ENCODE peak calls at places on chromosomes 12 and 14, in eight cellular contexts. U is erythroblast, J is sigmoid colon, S is right lobe of liver, Z is HCT116, W is A549, A is suprapubic skin, C is breast epithelium. I is an unnamed sample.

GRCh38 chr14:92515510-92516343 is 2.1 kb downstream of the RIN3 start:
- DNase-seq in W (no peak), Z (no peak), J (peak; percentile 56), S (no peak), A (no peak), U (no peak), C (no peak), I (no peak)

GRCh38 chr14:106875503-106875902 is 1349.1 kb downstream of the TMEM121 start:
- DNase-seq in J (no peak), S (no peak), U (peak; percentile 2), C (no peak), A (no peak), W (no peak), Z (no peak), I (no peak)

GRCh38 chr14:51093371-51094281 is 1.3 kb downstream of the TRIM9 start:
- DNase-seq in C (no peak), S (peak; percentile 57), W (peak; percentile 74), U (peak; percentile 4), Z (no peak), A (no peak), J (peak; percentile 70), I (no peak)

GRCh38 chr14:69038449-69039286 is 59.6 kb upstream of the ACTN1 start:
- DNase-seq in Z (no peak), C (no peak), A (no peak), U (peak; percentile 34), W (peak; percentile 77), S (no peak), J (no peak), I (no peak)

GRCh38 chr14:104942586-104942985 is 17.9 kb downstream of the PLD4 start:
- DNase-seq in Z (no peak), S (no peak), C (no peak), A (no peak), U (no peak), J (peak; percentile 59), W (no peak), I (no peak)

GRCh38 chr12:51678086-51678724 is 87.2 kb downstream of the SCN8A start:
- DNase-seq in J (no peak), C (no peak), U (peak; percentile 46), Z (peak; percentile 34), W (peak; percentile 74), A (no peak), S (no peak), I (peak; percentile 34)

GRCh38 chr12:27456618-27457017 is 10.1 kb downstream of the SMCO2 start:
- DNase-seq in S (no peak), Z (no peak), U (no peak), W (no peak), A (no peak), C (no peak), J (no peak), I (no peak)

GRCh38 chr12:80412343-80412953 is 31.6 kb upstream of the PTPRQ start:
- DNase-seq in U (peak; percentile 64), C (no peak), J (no peak), S (no peak), W (peak; percentile 65), Z (peak; percentile 45), A (no peak), I (no peak)

GRCh38 chr14:103721334-103722120 is 5.9 kb downstream of the ZFYVE21 start:
- DNase-seq in J (no peak), U (no peak), C (no peak), Z (peak; percentile 86), A (no peak), W (peak; percentile 35), S (no peak), I (peak; percentile 97)

GRCh38 chr12:91109148-91109564 is 2.1 kb downstream of the LUM start:
- DNase-seq in C (peak; percentile 60), Z (peak; percentile 27), U (peak; percentile 63), A (peak; percentile 80), W (peak; percentile 62), S (peak; percentile 57), J (peak; percentile 85), I (no peak)

GRCh38 chr12:59874781-59875180 is 279.0 kb downstream of the SLC16A7 start:
- DNase-seq in W (no peak), A (no peak), J (no peak), U (no peak), Z (no peak), S (no peak), C (no peak), I (no peak)

GRCh38 chr14:34678306-34678705 is 36.1 kb downstream of the CFL2 start:
- DNase-seq in S (no peak), U (no peak), Z (no peak), A (no peak), W (no peak), J (no peak), C (no peak), I (no peak)

GRCh38 chr12:89770391-89770790 is 61.8 kb upstream of the ATP2B1 start:
- DNase-seq in A (no peak), J (no peak), W (no peak), S (no peak), C (no peak), Z (no peak), U (no peak), I (no peak)

GRCh38 chr14:21029917-21030316 is at the start of gene TPPP2:
- DNase-seq in S (no peak), A (no peak), W (no peak), U (no peak), Z (no peak), J (no peak), C (no peak), I (no peak)

GRCh38 chr12:98559666-98560065 is 33.8 kb upstream of the SLC25A3 start:
- DNase-seq in A (no peak), Z (no peak), J (no peak), C (no peak), W (no peak), U (no peak), S (no peak), I (no peak)

GRCh38 chr14:62126885-62127478 is 364.8 kb downstream of the SNAPC1 start:
- DNase-seq in A (no peak), J (no peak), W (peak; percentile 58), S (no peak), Z (peak; percentile 40), C (no peak), U (peak; percentile 51), I (no peak)

GRCh38 chr14:104676694-104677505 is 12.5 kb upstream of the INF2 start:
- DNase-seq in Z (no peak), S (peak; percentile 58), J (peak; percentile 72), C (peak; percentile 56), W (no peak), U (no peak), A (no peak), I (no peak)

GRCh38 chr12:11877869-11878780 is 192.6 kb upstream of the BCL2L14 start:
- DNase-seq in J (peak; percentile 81), Z (no peak), C (no peak), A (no peak), W (peak; percentile 50), U (no peak), S (no peak), I (peak; percentile 55)

GRCh38 chr12:34406228-34406995 is 384.1 kb downstream of the ALG10 start:
- DNase-seq in S (peak; percentile 24), J (peak; percentile 29), A (peak; percentile 66), U (no peak), C (no peak), Z (no peak), W (no peak), I (no peak)

GRCh38 chr12:100962086-100962712 is 167.6 kb downstream of the ANO4 start:
- DNase-seq in S (no peak), C (no peak), A (no peak), Z (no peak), U (no peak), W (no peak), J (no peak), I (no peak)

DNA sequence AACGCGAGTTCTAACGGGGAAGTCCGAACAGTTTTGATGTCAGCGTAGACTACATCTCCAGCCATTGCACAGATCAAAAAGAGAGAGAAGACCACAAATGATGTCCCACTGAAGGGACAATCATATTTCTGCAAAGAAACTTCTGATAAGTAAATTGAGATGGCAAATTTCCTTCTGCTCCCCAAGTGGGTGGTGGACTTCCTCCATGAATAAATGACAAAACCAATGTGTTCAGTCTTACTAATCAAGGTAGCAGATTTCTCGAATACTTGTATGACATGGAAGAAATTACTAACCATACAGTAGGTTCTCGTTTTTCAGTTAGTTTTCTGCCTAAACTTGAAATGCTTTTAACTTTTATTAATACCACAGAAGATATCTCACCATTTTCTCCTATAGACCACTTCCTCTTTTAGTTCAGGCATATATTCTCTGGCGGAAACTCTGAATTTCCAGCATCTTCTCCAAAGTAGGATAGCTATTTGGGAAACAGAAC is at the start of gene CLECL1:
- DNase-seq in U (no peak), Z (no peak), W (no peak), A (no peak), S (no peak), J (no peak), C (no peak), I (no peak)
- TF ChIP-seq POLR2A in U (no peak), Z (no peak), W (no peak), A (no peak), S (no peak), J (no peak), C (no peak), I (no peak)

GRCh38 chr12:45727301-45727993 is 2.1 kb upstream of the ARID2 start:
- DNase-seq in U (peak; percentile 95), J (peak; percentile 98), W (peak; percentile 98), Z (peak; percentile 97), S (peak; percentile 97), A (peak; percentile 95), C (peak; percentile 90), I (peak; percentile 91)
- TF ChIP-seq POLR2A in U (peak; percentile 88), J (peak; percentile 65), W (peak; percentile 49), Z (peak; percentile 52), S (peak; percentile 83), A (peak; percentile 19), C (peak; percentile 52), I (peak; percentile 63)

DNA sequence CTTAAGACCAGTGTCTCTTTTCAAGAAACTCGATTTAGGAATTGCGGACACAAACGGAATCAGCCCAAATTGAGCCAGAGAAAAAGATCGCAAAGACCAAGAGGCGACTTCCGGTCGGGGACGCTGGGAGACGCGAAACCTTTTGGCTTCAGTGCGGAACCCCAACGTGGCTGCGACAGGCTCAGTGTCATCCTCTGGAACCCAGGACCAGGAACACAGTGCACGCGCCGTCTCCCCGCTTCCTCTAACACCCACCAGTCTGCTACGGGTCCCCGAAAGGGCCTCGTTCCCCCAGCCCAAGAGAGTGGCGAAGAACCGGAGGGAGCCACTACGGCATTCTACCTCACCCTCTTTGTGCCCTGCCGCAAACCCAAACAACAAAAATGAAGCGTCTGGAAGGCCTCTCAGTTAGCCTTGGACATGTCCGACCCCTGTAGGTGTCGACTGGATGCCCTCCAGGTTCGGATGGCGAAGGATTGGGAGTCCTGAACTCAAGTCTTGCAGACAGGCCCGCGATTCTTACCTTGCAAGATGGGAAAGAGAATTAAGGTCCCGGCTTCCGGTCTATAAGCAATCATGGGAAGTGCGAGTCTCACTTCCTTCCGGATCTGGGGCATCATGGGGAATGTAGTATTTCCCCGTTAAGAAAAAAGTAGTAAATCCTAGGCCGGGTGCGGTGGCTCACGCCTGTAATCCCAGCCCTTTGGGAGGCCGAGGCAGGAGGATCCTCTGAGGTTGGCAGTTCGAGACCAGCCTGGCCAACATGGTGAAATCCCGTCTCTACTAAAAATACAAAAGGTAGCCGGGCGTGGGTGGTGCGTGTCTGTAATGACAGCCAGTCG is at the start of gene RPL6:
- DNase-seq in W (peak; percentile 97), U (peak; percentile 91), J (peak; percentile 89), Z (peak; percentile 92), S (peak; percentile 70), C (peak; percentile 75), A (peak; percentile 85), I (peak; percentile 68)
- TF ChIP-seq POLR2A in W (peak; percentile 95), U (peak; percentile 98), J (peak; percentile 64), Z (peak; percentile 96), S (peak; percentile 83), C (peak; percentile 58), A (no peak), I (peak; percentile 90)

GRCh38 chr14:80941241-80942157 is at the start of gene CEP128:
- DNase-seq in U (peak; percentile 95), Z (peak; percentile 97), A (peak; percentile 95), J (peak; percentile 96), W (peak; percentile 97), C (peak; percentile 91), S (peak; percentile 95), I (peak; percentile 56)
- TF ChIP-seq POLR2A in U (peak; percentile 52), Z (peak; percentile 51), A (no peak), J (no peak), W (peak; percentile 49), C (no peak), S (no peak), I (peak; percentile 60)